ENCODE peak calls at places on chromosomes 3 and 15, in four cellular contexts. K is K562, M is A549, T is GM12878. Y is an unnamed sample.

GRCh38 chr3:148938931-148939330 is 52.4 kb upstream of the GYG1 start:
- DNase-seq in K (no peak), T (no peak), M (no peak), Y (no peak)

GRCh38 chr3:78519281-78519680 is 1248.5 kb downstream of the ROBO1 start:
- DNase-seq in K (no peak), M (no peak), T (no peak), Y (no peak)

GRCh38 chr15:64619880-64620839 is 155.2 kb downstream of the RBPMS2 start:
- DNase-seq in M (no peak), T (no peak), K (no peak), Y (no peak)

GRCh38 chr15:31364301-31365031 is 37.8 kb downstream of the KLF13 start:
- DNase-seq in T (no peak), M (no peak), K (peak), Y (no peak)

GRCh38 chr3:64732570-64732969 is 44.8 kb upstream of the ADAMTS9 start:
- DNase-seq in M (no peak), K (no peak), T (no peak), Y (no peak)

GRCh38 chr3:105678017-105678416 is 190.8 kb downstream of the CBLB start:
- DNase-seq in K (no peak), T (no peak), M (no peak), Y (no peak)

GRCh38 chr3:151765685-151766084 is 32.0 kb downstream of the AADACL2 start:
- DNase-seq in T (no peak), K (no peak), M (no peak), Y (no peak)

GRCh38 chr3:188542196-188542595 is 388.2 kb downstream of the LPP start:
- DNase-seq in M (no peak), K (no peak), T (no peak), Y (peak)

GRCh38 chr3:24623657-24624056 is 129.0 kb upstream of the THRB start:
- DNase-seq in K (no peak), M (no peak), T (no peak), Y (no peak)

GRCh38 chr3:121870710-121871109 is 23.5 kb upstream of the SLC15A2 start:
- DNase-seq in T (no peak), K (no peak), M (no peak), Y (no peak)

GRCh38 chr3:128006061-128006470 is 46.2 kb upstream of the SEC61A1 start:
- DNase-seq in M (no peak), T (no peak), K (no peak), Y (no peak)

GRCh38 chr3:37537914-37538691 is 323.6 kb upstream of the CTDSPL start:
- DNase-seq in K (no peak), M (no peak), T (no peak), Y (no peak)

GRCh38 chr3:35932995-35933394 is 293.7 kb downstream of the ARPP21 start:
- DNase-seq in K (no peak), T (no peak), M (peak), Y (peak)

GRCh38 chr15:91593081-91593480 is 260.4 kb upstream of the SLCO3A1 start:
- DNase-seq in T (no peak), K (no peak), M (no peak), Y (no peak)

GRCh38 chr3:9231488-9231887 is 18.0 kb downstream of the SRGAP3 start:
- DNase-seq in T (no peak), K (no peak), M (no peak), Y (no peak)

GRCh38 chr3:87260270-87260669 is 16.1 kb downstream of the POU1F1 start:
- DNase-seq in K (peak), T (no peak), M (peak), Y (peak)
- TF ChIP-seq CHD4 in K (no peak), T (no peak), M (no peak), Y (no peak)

GRCh38 chr3:179027326-179027900 is 44.2 kb downstream of the ZMAT3 start:
- DNase-seq in K (peak), M (no peak), T (no peak), Y (no peak)
- TF ChIP-seq MAX in K (no peak), M (no peak), T (no peak), Y (no peak)

GRCh38 chr15:72235298-72235697 is 4.3 kb upstream of the PKM start:
- DNase-seq in K (no peak), M (no peak), T (no peak), Y (no peak)

GRCh38 chr15:72238586-72238985 is 7.6 kb upstream of the PKM start:
- DNase-seq in T (no peak), K (no peak), M (no peak), Y (no peak)

GRCh38 chr15:72236381-72237285 is 5.6 kb upstream of the PKM start:
- DNase-seq in M (no peak), T (no peak), K (peak), Y (no peak)

GRCh38 chr15:72239652-72240051 is 8.7 kb upstream of the PKM start:
- DNase-seq in M (no peak), K (no peak), T (no peak), Y (no peak)

DNA sequence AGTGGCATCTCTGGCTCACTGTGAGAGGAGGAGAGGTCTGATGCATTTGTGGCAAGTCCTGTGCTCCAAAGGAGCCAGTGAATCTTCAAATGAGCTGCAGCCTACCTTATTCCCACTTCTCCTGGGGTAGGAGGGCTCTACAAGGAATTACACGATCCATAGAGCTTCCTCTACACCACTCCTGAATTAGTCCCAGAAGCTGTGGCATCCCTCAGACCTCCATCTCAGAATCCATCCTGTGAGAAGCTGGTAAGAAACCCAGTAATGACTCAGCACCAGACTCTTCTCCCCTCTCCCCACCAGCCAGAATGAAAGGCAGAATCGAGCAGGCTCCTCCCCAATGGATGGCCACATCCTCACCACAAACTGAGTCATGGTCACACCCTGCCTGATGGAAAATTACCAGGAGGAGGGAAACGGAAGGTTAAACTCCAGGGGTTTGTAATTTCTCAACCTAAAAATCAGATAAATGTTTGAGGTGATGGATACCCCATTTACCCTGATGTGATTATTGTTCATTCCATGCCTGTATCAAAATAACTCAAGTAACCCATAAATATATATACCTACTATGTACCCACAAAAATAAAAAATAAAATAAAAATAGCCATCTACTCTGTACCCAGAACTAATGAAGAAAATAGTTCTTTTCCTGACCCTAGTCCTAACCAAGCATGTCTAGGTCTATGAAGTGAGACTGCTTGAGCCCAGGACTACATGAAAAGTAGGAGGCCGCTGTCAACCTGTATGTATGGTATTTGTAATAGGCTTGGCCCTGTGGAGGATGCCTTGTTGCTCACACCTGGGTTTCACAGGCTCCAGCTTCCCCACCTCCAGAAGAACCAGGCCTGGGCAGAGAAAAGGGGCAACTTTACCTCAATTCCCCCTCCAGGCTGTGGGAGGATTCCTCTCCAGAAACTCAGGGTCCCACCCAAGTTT is 6.6 kb upstream of the PKM start:
- DNase-seq in K (peak), M (peak), T (peak), Y (peak)
- TF ChIP-seq CHD4 in K (no peak), M (no peak), T (no peak), Y (no peak)

GRCh38 chr3:47433796-47434195 is 41.9 kb downstream of the SCAP start:
- DNase-seq in M (no peak), K (no peak), T (no peak), Y (no peak)
- TF ChIP-seq MAX in M (no peak), K (no peak), T (no peak), Y (no peak)

Y was measured in HepG2.